ENCODE peak calls at places on chromosome 14, in six cellular contexts. L, B, R, M, Y and J are unnamed samples. For H3K4me1, the result is how much of the 10 kb centered on the place peaks cover.

GRCh38 chr14:77921820-77922219 is 121.9 kb downstream of the ADCK1 start:
- DNase-seq in L (no peak), R (no peak), B (no peak), M (no peak), Y (no peak), J (no peak)

GRCh38 chr14:99132821-99133562 is 139.0 kb downstream of the BCL11B start:
- DNase-seq in B (no peak), R (no peak), M (no peak), Y (no peak), L (no peak), J (no peak)

GRCh38 chr14:89958966-89959365 is 3.2 kb downstream of the TDP1 start:
- DNase-seq in B (no peak), R (no peak), M (no peak), L (no peak), Y (no peak), J (no peak)

GRCh38 chr14:31025335-31026075 is at the start of gene AP4S1:
- DNase-seq in M (peak), R (peak), Y (no peak), B (peak), L (peak), J (peak)

GRCh38 chr14:49019467-49020100 is 566.6 kb downstream of the RPS29 start:
- DNase-seq in Y (no peak), M (no peak), L (no peak), R (no peak), B (no peak), J (no peak)

GRCh38 chr14:74207943-74208342 is 31.3 kb upstream of the VSX2 start:
- DNase-seq in M (no peak), B (no peak), Y (no peak), R (no peak), L (no peak), J (no peak)

GRCh38 chr14:90140298-90140955 is 78.6 kb downstream of the KCNK13 start:
- DNase-seq in B (no peak), M (no peak), R (no peak), Y (no peak), L (no peak), J (no peak)

GRCh38 chr14:102066041-102066451 is 20.8 kb downstream of the HSP90AA1 start:
- DNase-seq in L (no peak), Y (no peak), M (peak), R (no peak), B (peak), J (no peak)

GRCh38 chr14:32939254-32940065 is 781 bp downstream of the NPAS3 start:
- DNase-seq in L (no peak), R (peak), B (peak), M (peak), Y (no peak), J (peak)

GRCh38 chr14:92615451-92615850 is 101.9 kb downstream of the RIN3 start:
- DNase-seq in R (no peak), L (no peak), B (no peak), Y (no peak), M (no peak), J (peak)

GRCh38 chr14:63178912-63179311 is 25.3 kb upstream of the RHOJ start:
- DNase-seq in B (no peak), R (peak), M (no peak), L (no peak), Y (peak), J (no peak)

GRCh38 chr14:88841741-88842140 is 17.3 kb downstream of the TTC8 start:
- DNase-seq in R (no peak), Y (no peak), M (no peak), L (no peak), B (no peak), J (no peak)

GRCh38 chr14:24280797-24281460 is 9.5 kb upstream of the RABGGTA start:
- DNase-seq in M (no peak), Y (no peak), R (no peak), B (no peak), L (no peak), J (no peak)

GRCh38 chr14:69072584-69072983 is 80.3 kb downstream of the DCAF5 start:
- DNase-seq in B (no peak), M (no peak), R (no peak), Y (no peak), L (no peak), J (no peak)

GRCh38 chr14:71588028-71588427 is 344.2 kb upstream of the RGS6 start:
- DNase-seq in L (no peak), B (no peak), R (no peak), M (no peak), Y (no peak), J (no peak)

GRCh38 chr14:101733211-101733610 is 28.3 kb upstream of the PPP2R5C start:
- DNase-seq in R (no peak), M (no peak), Y (peak), B (no peak), L (no peak), J (no peak)

GRCh38 chr14:90569606-90570462 is 173.0 kb downstream of the CALM1 start:
- DNase-seq in M (no peak), B (no peak), R (no peak), L (no peak), Y (peak), J (no peak)

GRCh38 chr14:105856676-105857222 is 330.4 kb downstream of the TMEM121 start:
- DNase-seq in B (no peak), R (no peak), Y (no peak), L (no peak), M (peak), J (peak)

GRCh38 chr14:76133103-76133502 is 18.6 kb upstream of the GPATCH2L start:
- DNase-seq in M (no peak), L (no peak), R (peak), B (no peak), Y (peak), J (no peak)

GRCh38 chr14:71196921-71197320 is 289.7 kb downstream of the PCNX1 start:
- DNase-seq in M (no peak), B (no peak), Y (no peak), R (no peak), L (no peak), J (no peak)

GRCh38 chr14:97995038-97995437 is 1197.9 kb downstream of the VRK1 start:
- DNase-seq in Y (no peak), B (no peak), R (no peak), L (no peak), M (no peak), J (no peak)

GRCh38 chr14:86333506-86333905 is 803.6 kb downstream of the FLRT2 start:
- DNase-seq in Y (no peak), M (no peak), B (no peak), L (no peak), R (no peak), J (no peak)

GRCh38 chr14:68148276-68148675 is 328.7 kb downstream of the RAD51B start:
- DNase-seq in B (no peak), R (no peak), Y (no peak), L (no peak), M (no peak), J (no peak)

GRCh38 chr14:103742499-103743255 is 27.1 kb downstream of the ZFYVE21 start:
- DNase-seq in R (no peak), B (no peak), M (no peak), L (no peak), Y (no peak), J (no peak)
- H3K4me1 ChIP-seq in R (under half), B (under half), M (under half), L (under half), Y (under half), J (under half)

DNA sequence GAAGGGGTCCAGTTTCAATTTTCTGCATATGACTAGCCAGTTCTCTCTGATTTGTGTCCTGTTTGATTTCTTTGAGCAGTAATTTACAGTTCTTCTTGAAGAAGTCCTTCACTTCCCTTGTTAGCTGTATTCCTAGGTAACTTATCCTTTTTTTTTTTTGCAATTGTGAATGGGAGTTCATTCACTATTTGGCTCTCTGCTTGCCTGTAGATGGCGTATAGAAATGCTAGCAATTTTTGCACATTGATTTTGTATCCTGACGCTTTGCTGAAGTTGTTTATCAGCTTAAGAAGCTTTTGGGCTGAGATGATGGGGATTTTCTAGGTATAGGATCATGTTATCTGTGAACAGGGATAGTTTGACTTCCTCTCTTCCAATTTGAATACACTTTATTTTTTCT is 77.6 kb upstream of the NID2 start:
- DNase-seq in L (no peak), R (no peak), Y (no peak), B (no peak), M (no peak), J (no peak)
- TF ChIP-seq CTCF in L (no peak), R (no peak), Y (peak), B (no peak), M (no peak), J (no peak)

DNA sequence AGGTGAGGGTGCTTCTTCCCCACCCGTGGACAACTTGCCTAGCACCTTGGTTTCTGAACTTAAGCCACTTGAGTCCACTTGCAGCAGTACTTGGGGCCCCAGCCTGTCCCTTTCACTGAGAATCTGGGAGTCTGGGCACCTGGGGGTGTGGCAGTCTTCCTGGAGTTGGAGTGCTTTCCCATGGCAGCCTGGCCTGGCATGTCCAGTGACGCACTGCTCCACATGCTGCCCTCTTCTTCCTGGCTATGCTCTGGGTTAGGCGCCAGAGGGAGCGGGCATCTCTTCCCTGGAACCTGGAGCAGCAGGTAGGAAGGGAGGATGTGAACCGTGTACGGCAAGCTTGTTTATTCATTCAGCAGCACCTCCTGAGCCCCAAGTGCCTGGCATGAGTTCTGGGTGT is 76.4 kb downstream of the PAPOLA start:
- DNase-seq in B (no peak), Y (no peak), M (no peak), R (no peak), L (no peak), J (no peak)
- H3K27ac ChIP-seq in B (no peak), Y (no peak), M (no peak), R (no peak), L (no peak), J (no peak)

DNA sequence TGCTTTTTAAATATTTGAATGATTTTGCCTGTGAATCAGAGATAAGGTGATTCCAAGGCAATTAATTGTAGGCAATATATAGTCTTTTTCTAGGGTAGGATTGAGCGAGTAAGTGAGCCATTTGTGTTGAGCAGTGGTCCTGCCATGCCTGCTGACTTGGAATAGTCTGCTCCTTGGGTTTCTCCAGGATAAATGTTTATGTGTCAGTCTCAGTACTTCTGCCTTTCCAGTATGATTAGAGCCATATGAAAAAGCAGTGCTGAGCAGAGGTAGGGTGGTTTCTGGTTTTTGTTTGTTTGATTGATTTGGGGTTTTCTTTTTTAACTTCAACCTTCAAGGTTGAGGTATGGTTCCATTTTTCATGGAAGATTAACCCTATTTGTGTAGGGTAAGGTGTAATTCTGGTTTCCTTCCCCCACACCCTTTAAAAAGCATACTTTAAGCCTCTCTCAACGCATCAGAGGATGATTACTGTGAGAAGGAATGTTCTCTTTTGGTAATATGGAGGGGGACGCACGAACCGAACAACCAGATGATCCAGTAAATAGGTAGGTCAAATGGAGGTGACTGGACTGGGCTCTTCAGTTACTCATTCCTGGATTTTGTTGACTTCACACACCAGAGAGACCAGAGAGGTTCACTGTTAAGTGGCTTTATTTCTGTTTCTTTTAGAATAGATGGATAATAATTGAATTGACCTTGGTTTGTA is 22.7 kb downstream of the FRMD6 start:
- DNase-seq in Y (peak), L (no peak), M (no peak), B (no peak), R (no peak), J (no peak)
- H3K4me1 ChIP-seq in Y (under half), L (under half), M (under half), B (under half), R (under half), J (under half)

GRCh38 chr14:61106627-61107147 is 125.6 kb downstream of the SLC38A6 start:
- DNase-seq in M (no peak), R (no peak), Y (no peak), L (no peak), B (no peak), J (no peak)
- TF ChIP-seq CTCF in M (no peak), R (no peak), Y (peak), L (peak), B (no peak), J (no peak)

GRCh38 chr14:79084861-79085260 is 914.7 kb downstream of the NRXN3 start:
- DNase-seq in M (no peak), R (no peak), L (no peak), Y (no peak), B (no peak), J (no peak)
- H3K27ac ChIP-seq in M (no peak), R (no peak), L (no peak), Y (no peak), B (no peak), J (no peak)

DNA sequence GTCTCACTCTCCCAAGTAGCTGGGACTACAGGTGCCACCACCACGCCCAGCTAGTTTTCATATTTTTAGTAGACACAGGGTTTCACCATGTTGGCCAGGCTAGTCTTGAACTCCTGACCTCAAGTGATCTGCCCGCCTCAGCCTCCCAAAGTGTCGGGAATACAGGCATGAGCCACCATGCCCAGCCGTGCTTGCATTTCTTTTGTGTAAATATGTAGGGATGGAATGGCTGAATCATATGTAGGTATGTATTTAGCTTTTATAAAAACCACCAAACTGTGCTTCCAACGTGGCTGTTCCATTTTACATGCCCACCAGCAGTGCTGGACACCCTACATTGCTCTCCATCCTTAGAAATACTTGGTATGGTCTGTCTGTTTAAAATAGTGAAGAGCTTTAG is 32.8 kb upstream of the CLMN start:
- DNase-seq in L (no peak), B (no peak), R (no peak), M (no peak), Y (no peak), J (no peak)
- H3K4me1 ChIP-seq in L (under half), B (under half), R (under half), M (under half), Y (under half), J (under half)

GRCh38 chr14:72731252-72732020 is 162.5 kb downstream of the DPF3 start:
- DNase-seq in B (no peak), Y (no peak), L (no peak), M (no peak), R (no peak), J (no peak)
- TF ChIP-seq CTCF in B (no peak), Y (no peak), L (no peak), M (no peak), R (no peak), J (no peak)